ENCODE peak calls at places on chromosome 2, in ten cellular contexts. U is spleen, W is H9, P is stomach, G is thoracic aorta, O is IMR-90, N is uterus, F is PC-9, Q is heart left ventricle, K is tibial nerve. V is an unnamed sample.

GRCh38 chr2:236939751-236940229 is 145.9 kb upstream of the COPS8 start:
- DNase-seq in U (peak; percentile 72), W (no peak), P (no peak), G (no peak), O (no peak), N (no peak), F (no peak), Q (no peak), K (no peak), V (no peak)

GRCh38 chr2:191204443-191204842 is 40.8 kb upstream of the MYO1B start:
- DNase-seq in U (no peak), W (no peak), P (no peak), G (no peak), O (no peak), N (no peak), F (no peak), Q (no peak), K (no peak), V (no peak)

GRCh38 chr2:120632796-120633646 is 102.6 kb upstream of the GLI2 start:
- DNase-seq in U (peak; percentile 64), W (no peak), P (no peak), G (no peak), O (no peak), N (no peak), F (no peak), Q (no peak), K (no peak), V (peak; percentile 47)

GRCh38 chr2:237312021-237312755 is 101.8 kb downstream of the COL6A3 start:
- DNase-seq in U (no peak), W (no peak), P (no peak), G (no peak), O (no peak), N (no peak), F (no peak), Q (no peak), K (no peak), V (no peak)

GRCh38 chr2:173755798-173756197 is 209.4 kb downstream of the SP3 start:
- DNase-seq in U (no peak), W (no peak), P (no peak), G (no peak), O (no peak), N (no peak), F (no peak), Q (no peak), K (no peak), V (no peak)

GRCh38 chr2:169891593-169892298 is 64.5 kb downstream of the UBR3 start:
- DNase-seq in U (no peak), W (no peak), P (no peak), G (no peak), O (peak; percentile 80), N (no peak), F (no peak), Q (no peak), K (no peak), V (no peak)

GRCh38 chr2:84958135-84959044 is 12.6 kb upstream of the KCMF1 start:
- DNase-seq in U (no peak), W (peak; percentile 98), P (peak; percentile 62), G (no peak), O (peak; percentile 97), N (no peak), F (peak; percentile 88), Q (no peak), K (no peak), V (no peak)

GRCh38 chr2:108936076-108936867 is 52.7 kb downstream of the EDAR start:
- DNase-seq in U (no peak), W (no peak), P (no peak), G (no peak), O (no peak), N (no peak), F (no peak), Q (no peak), K (no peak), V (no peak)

GRCh38 chr2:73697606-73698005 is 39.5 kb downstream of the TPRKB start:
- DNase-seq in U (no peak), W (no peak), P (no peak), G (no peak), O (peak; percentile 16), N (no peak), F (no peak), Q (no peak), K (no peak), V (no peak)

GRCh38 chr2:219001577-219002394 is 8.6 kb upstream of the CRYBA2 start:
- DNase-seq in U (no peak), W (peak; percentile 67), P (peak; percentile 95), G (no peak), O (no peak), N (no peak), F (peak; percentile 70), Q (no peak), K (no peak), V (no peak)

GRCh38 chr2:239936838-239937581 is 88.1 kb downstream of the NDUFA10 start:
- DNase-seq in U (peak; percentile 38), W (peak; percentile 3), P (peak; percentile 19), G (no peak), O (no peak), N (peak; percentile 8), F (no peak), Q (peak; percentile 2), K (no peak), V (peak; percentile 59)

GRCh38 chr2:202808754-202809153 is 62.8 kb downstream of the ICA1L start:
- DNase-seq in U (no peak), W (no peak), P (no peak), G (no peak), O (no peak), N (no peak), F (no peak), Q (no peak), K (no peak), V (no peak)

GRCh38 chr2:181268174-181268867 is 188.9 kb upstream of the ITGA4 start:
- DNase-seq in U (no peak), W (no peak), P (no peak), G (no peak), O (no peak), N (no peak), F (no peak), Q (no peak), K (no peak), V (no peak)

GRCh38 chr2:31205613-31206012 is 11.7 kb downstream of the CAPN14 start:
- DNase-seq in U (no peak), W (no peak), P (no peak), G (no peak), O (no peak), N (no peak), F (no peak), Q (no peak), K (no peak), V (no peak)

GRCh38 chr2:231709981-231710750 is 1.8 kb downstream of the PTMA start:
- DNase-seq in U (peak; percentile 97), W (peak; percentile 56), P (peak; percentile 91), G (no peak), O (peak; percentile 80), N (peak; percentile 68), F (peak; percentile 91), Q (peak; percentile 87), K (peak; percentile 72), V (peak; percentile 93)

GRCh38 chr2:140338827-140339226 is 1558.6 kb upstream of the NXPH2 start:
- DNase-seq in U (no peak), W (no peak), P (no peak), G (no peak), O (no peak), N (no peak), F (no peak), Q (no peak), K (no peak), V (no peak)

GRCh38 chr2:223669453-223670225 is 67.5 kb upstream of the SCG2 start:
- DNase-seq in U (no peak), W (no peak), P (no peak), G (no peak), O (peak; percentile 60), N (no peak), F (peak; percentile 18), Q (no peak), K (no peak), V (no peak)

GRCh38 chr2:226115102-226115831 is 684.4 kb downstream of the IRS1 start:
- DNase-seq in U (no peak), W (no peak), P (no peak), G (no peak), O (peak; percentile 99), N (no peak), F (peak; percentile 33), Q (no peak), K (no peak), V (no peak)

GRCh38 chr2:65085148-65085547 is 28.9 kb downstream of the CEP68 start:
- DNase-seq in U (no peak), W (no peak), P (no peak), G (no peak), O (no peak), N (no peak), F (no peak), Q (no peak), K (no peak), V (no peak)
- H3K27ac ChIP-seq in U (no peak overlapping the region), W (no peak overlapping the region), P (no peak overlapping the region), G (no peak overlapping the region), O (no peak overlapping the region), N (no peak overlapping the region), F (no peak overlapping the region), Q (no peak overlapping the region), K (no peak overlapping the region), V (no peak overlapping the region)

GRCh38 chr2:44200759-44201158 is 32.1 kb downstream of the PPM1B start:
- DNase-seq in U (no peak), W (no peak), P (no peak), G (no peak), O (no peak), N (no peak), F (no peak), Q (no peak), K (no peak), V (no peak)
- TF ChIP-seq CTCF in U (no peak), W (no peak), P (no peak), G (no peak), O (no peak), N (no peak), F (no peak), Q (no peak), K (no peak), V (no peak)

GRCh38 chr2:98205901-98206300 is 118.9 kb downstream of the VWA3B start:
- DNase-seq in U (no peak), W (no peak), P (no peak), G (no peak), O (no peak), N (no peak), F (no peak), Q (no peak), K (no peak), V (no peak)
- H3K27ac ChIP-seq in U (no peak overlapping the region), W (no peak overlapping the region), P (no peak overlapping the region), G (no peak overlapping the region), O (no peak overlapping the region), N (no peak overlapping the region), F (no peak overlapping the region), Q (no peak overlapping the region), K (no peak overlapping the region), V (no peak overlapping the region)

GRCh38 chr2:227551804-227552203 is 46.9 kb upstream of the SCYGR2 start:
- DNase-seq in U (no peak), W (no peak), P (no peak), G (no peak), O (no peak), N (no peak), F (no peak), Q (no peak), K (no peak), V (no peak)

DNA sequence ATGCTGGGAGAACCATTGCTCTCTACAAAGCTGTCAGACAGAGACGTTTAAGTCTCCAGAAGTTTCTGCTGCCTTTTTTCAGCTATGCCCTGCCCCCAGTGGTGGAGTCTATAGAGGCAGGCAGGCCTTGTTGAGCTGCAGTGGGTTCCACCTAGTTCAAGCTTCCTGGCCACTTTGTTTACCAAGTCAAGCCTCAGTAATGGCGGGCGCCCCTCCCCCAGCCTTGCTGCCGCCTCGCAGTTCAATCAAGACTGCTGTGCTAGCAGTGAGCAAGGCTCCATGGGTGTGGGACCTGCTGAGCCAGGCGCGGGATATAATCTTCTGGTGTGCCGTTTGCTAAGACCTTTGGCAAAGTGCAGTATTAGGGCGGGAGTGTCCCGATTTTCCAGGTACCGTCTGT is 52.7 kb upstream of the SCYGR2 start:
- DNase-seq in U (peak; percentile 72), W (peak; percentile 45), P (no peak), G (no peak), O (no peak), N (no peak), F (no peak), Q (no peak), K (no peak), V (no peak)
- TF ChIP-seq CTCF in U (no peak), W (peak; percentile 35), P (no peak), G (no peak), O (no peak), N (no peak), F (peak; percentile 35), Q (no peak), K (no peak), V (no peak)

V was measured in coronary artery.